ENCODE peak calls at places on chromosomes 1 and 21, in six cellular contexts. One of them, this sample, is unnamed.

GRCh38 chr1:93426183-93426582 is 21.7 kb upstream of the FNBP1L start:
- DNase-seq in heart left ventricle: no peak
- DNase-seq in OCI-LY7: no peak
- DNase-seq in H7: no peak
- DNase-seq in AG04450: no peak
- DNase-seq in keratinocyte: no peak
- DNase-seq in this sample: no peak

GRCh38 chr1:185325413-185325812 is 8.4 kb upstream of the IVNS1ABP start:
- DNase-seq in OCI-LY7: no peak
- DNase-seq in keratinocyte: no peak
- DNase-seq in AG04450: no peak
- DNase-seq in H7: no peak
- DNase-seq in heart left ventricle: no peak
- DNase-seq in this sample: no peak

GRCh38 chr1:35886606-35887431 is 3.8 kb downstream of the AGO1 start:
- DNase-seq in OCI-LY7: peak
- DNase-seq in AG04450: no peak
- DNase-seq in keratinocyte: no peak
- DNase-seq in H7: peak
- DNase-seq in heart left ventricle: no peak
- DNase-seq in this sample: no peak

GRCh38 chr21:44294391-44295162 is 5.3 kb upstream of the PFKL start:
- DNase-seq in keratinocyte: no peak
- DNase-seq in AG04450: no peak
- DNase-seq in heart left ventricle: peak
- DNase-seq in H7: no peak
- DNase-seq in OCI-LY7: no peak
- DNase-seq in this sample: no peak

GRCh38 chr1:212722270-212722945 is 22.8 kb upstream of the BATF3 start:
- DNase-seq in heart left ventricle: no peak
- DNase-seq in AG04450: no peak
- DNase-seq in OCI-LY7: no peak
- DNase-seq in keratinocyte: no peak
- DNase-seq in H7: no peak
- DNase-seq in this sample: no peak

GRCh38 chr21:46096997-46097825 is 701 bp upstream of the COL6A2 start:
- DNase-seq in H7: peak
- DNase-seq in OCI-LY7: no peak
- DNase-seq in keratinocyte: no peak
- DNase-seq in heart left ventricle: peak
- DNase-seq in AG04450: no peak
- DNase-seq in this sample: no peak

GRCh38 chr1:39877980-39878956 is 5.0 kb downstream of the TRIT1 start:
- DNase-seq in AG04450: no peak
- DNase-seq in heart left ventricle: no peak
- DNase-seq in keratinocyte: no peak
- DNase-seq in OCI-LY7: no peak
- DNase-seq in H7: peak
- DNase-seq in this sample: no peak

GRCh38 chr1:241253491-241253890 is 103.5 kb downstream of the RGS7 start:
- DNase-seq in H7: no peak
- DNase-seq in AG04450: no peak
- DNase-seq in heart left ventricle: no peak
- DNase-seq in keratinocyte: no peak
- DNase-seq in OCI-LY7: no peak
- DNase-seq in this sample: no peak

GRCh38 chr1:155513300-155513926 is 49.2 kb downstream of the ASH1L start:
- DNase-seq in keratinocyte: no peak
- DNase-seq in AG04450: no peak
- DNase-seq in OCI-LY7: no peak
- DNase-seq in heart left ventricle: no peak
- DNase-seq in H7: no peak
- DNase-seq in this sample: no peak

GRCh38 chr1:202105571-202106339 is 17.0 kb upstream of the GPR37L1 start:
- DNase-seq in OCI-LY7: no peak
- DNase-seq in H7: peak
- DNase-seq in heart left ventricle: no peak
- DNase-seq in AG04450: no peak
- DNase-seq in keratinocyte: no peak
- DNase-seq in this sample: peak

GRCh38 chr1:2376931-2377672 is 14.3 kb downstream of the MORN1 start:
- DNase-seq in OCI-LY7: no peak
- DNase-seq in H7: no peak
- DNase-seq in heart left ventricle: no peak
- DNase-seq in AG04450: no peak
- DNase-seq in keratinocyte: no peak
- DNase-seq in this sample: no peak

GRCh38 chr1:229127301-229127700 is 143.6 kb upstream of the RAB4A start:
- DNase-seq in AG04450: no peak
- DNase-seq in keratinocyte: no peak
- DNase-seq in heart left ventricle: no peak
- DNase-seq in OCI-LY7: no peak
- DNase-seq in H7: no peak
- DNase-seq in this sample: no peak

GRCh38 chr21:35768187-35768586 is 292.1 kb downstream of the SETD4 start:
- DNase-seq in AG04450: no peak
- DNase-seq in H7: no peak
- DNase-seq in OCI-LY7: no peak
- DNase-seq in keratinocyte: no peak
- DNase-seq in heart left ventricle: no peak
- DNase-seq in this sample: no peak

GRCh38 chr1:244863491-244864252 is 671 bp downstream of the HNRNPU start:
- DNase-seq in AG04450: no peak
- DNase-seq in heart left ventricle: peak
- DNase-seq in keratinocyte: no peak
- DNase-seq in H7: no peak
- DNase-seq in OCI-LY7: peak
- DNase-seq in this sample: no peak

GRCh38 chr1:110185181-110185580 is 24.9 kb upstream of the KCNC4 start:
- DNase-seq in keratinocyte: no peak
- DNase-seq in OCI-LY7: no peak
- DNase-seq in heart left ventricle: peak
- DNase-seq in H7: no peak
- DNase-seq in AG04450: no peak
- DNase-seq in this sample: no peak

GRCh38 chr1:154416496-154417337 is 11.6 kb downstream of the IL6R start:
- DNase-seq in H7: no peak
- DNase-seq in keratinocyte: no peak
- DNase-seq in heart left ventricle: no peak
- DNase-seq in AG04450: no peak
- DNase-seq in OCI-LY7: no peak
- DNase-seq in this sample: no peak

GRCh38 chr1:87334351-87335174 is 5.9 kb downstream of the LMO4 start:
- DNase-seq in AG04450: no peak
- DNase-seq in OCI-LY7: peak
- DNase-seq in H7: peak
- DNase-seq in heart left ventricle: no peak
- DNase-seq in keratinocyte: no peak
- DNase-seq in this sample: no peak

GRCh38 chr1:164440222-164440621 is 118.8 kb upstream of the PBX1 start:
- DNase-seq in heart left ventricle: peak
- DNase-seq in H7: peak
- DNase-seq in keratinocyte: no peak
- DNase-seq in AG04450: no peak
- DNase-seq in OCI-LY7: no peak
- DNase-seq in this sample: peak

GRCh38 chr1:152585586-152585985 is 5.3 kb upstream of the LCE3D start:
- DNase-seq in heart left ventricle: no peak
- DNase-seq in AG04450: no peak
- DNase-seq in keratinocyte: no peak
- DNase-seq in OCI-LY7: no peak
- DNase-seq in H7: no peak
- DNase-seq in this sample: no peak

GRCh38 chr21:44255519-44255981 is 6.1 kb downstream of the DNMT3L start:
- DNase-seq in heart left ventricle: no peak
- DNase-seq in AG04450: no peak
- DNase-seq in keratinocyte: no peak
- DNase-seq in OCI-LY7: no peak
- DNase-seq in H7: peak
- DNase-seq in this sample: no peak

DNA sequence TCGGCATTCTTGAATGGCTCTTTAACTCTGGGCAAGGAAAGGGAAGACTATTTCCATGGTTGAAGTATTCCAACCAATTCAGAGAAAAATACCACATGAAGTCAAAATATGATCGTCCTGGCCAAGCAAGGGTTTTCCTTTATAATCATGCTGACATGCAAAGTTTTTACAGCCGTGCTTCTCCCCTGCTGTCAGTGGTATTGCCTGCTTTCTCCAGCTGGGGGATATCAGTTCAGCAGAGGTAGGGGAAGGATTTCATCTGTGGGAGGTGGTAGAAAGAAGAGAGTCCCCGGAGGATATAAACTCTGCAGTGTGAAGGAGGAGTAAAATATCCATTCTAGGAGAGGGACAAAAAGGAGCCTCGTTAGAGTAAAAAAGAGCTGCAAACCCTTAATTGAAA is 322.8 kb downstream of the PAPPA2 start:
- DNase-seq in heart left ventricle: no peak
- DNase-seq in H7: no peak
- DNase-seq in OCI-LY7: no peak
- DNase-seq in keratinocyte: no peak
- DNase-seq in AG04450: no peak
- DNase-seq in this sample: no peak
- H3K4me3 ChIP-seq in heart left ventricle: no peak
- H3K4me3 ChIP-seq in H7: no peak
- H3K4me3 ChIP-seq in OCI-LY7: no peak
- H3K4me3 ChIP-seq in keratinocyte: no peak
- H3K4me3 ChIP-seq in AG04450: no peak
- H3K4me3 ChIP-seq in this sample: no peak

DNA sequence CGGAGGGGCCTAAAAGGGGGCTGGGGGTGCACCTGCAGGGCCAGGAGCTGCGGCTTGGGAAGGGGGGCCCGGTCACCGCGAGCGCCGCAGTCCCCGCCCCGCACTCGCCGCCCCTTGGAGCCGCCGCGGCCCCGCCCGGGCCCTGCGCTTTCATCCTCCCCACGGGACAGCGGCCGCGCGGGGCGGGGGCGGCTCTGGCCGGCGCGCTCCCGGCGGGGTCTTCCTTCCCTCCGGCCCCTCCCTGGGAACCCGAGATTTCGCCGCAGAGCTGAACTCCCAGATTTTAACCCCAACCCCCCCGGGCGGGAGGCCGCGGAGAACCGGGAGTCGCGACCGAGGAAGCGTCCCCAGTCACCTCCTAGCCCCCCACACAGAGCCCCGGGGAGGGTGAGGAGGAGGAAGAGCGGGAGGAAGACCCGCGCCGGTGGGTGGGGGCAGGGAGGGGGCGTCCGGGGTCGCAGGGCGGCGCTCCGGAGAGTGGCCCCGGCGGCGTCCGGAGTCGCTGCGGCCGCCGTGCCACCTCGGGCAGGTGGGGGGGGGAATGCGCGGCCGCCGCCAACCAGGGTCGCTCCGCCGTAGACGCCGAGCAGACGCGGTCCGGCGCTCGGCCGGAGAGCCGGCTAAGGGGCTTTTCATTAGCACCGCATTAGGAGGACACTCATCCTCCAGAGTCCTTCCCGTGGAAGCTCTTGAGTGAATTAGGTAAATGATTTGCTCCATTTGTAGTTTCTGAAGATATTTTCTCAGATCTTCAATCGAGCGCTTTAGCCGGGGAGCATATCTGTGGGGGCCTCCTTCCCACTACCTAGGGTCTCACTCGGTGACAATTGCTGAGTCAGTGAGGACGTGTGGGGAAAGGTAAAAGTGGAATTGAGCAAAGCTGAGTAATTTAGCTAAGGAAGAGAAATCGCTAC is 31.6 kb upstream of the NFIA start:
- DNase-seq in AG04450: no peak
- DNase-seq in H7: peak
- DNase-seq in heart left ventricle: peak
- DNase-seq in keratinocyte: no peak
- DNase-seq in OCI-LY7: no peak
- DNase-seq in this sample: peak
- H3K4me3 ChIP-seq in AG04450: peak
- H3K4me3 ChIP-seq in H7: peak
- H3K4me3 ChIP-seq in heart left ventricle: peak
- H3K4me3 ChIP-seq in keratinocyte: peak
- H3K4me3 ChIP-seq in OCI-LY7: peak
- H3K4me3 ChIP-seq in this sample: peak

GRCh38 chr1:12186277-12186985 is 19.6 kb downstream of the TNFRSF1B start:
- DNase-seq in heart left ventricle: no peak
- DNase-seq in H7: no peak
- DNase-seq in keratinocyte: no peak
- DNase-seq in AG04450: no peak
- DNase-seq in OCI-LY7: no peak
- DNase-seq in this sample: no peak

GRCh38 chr1:12185036-12185435 is 18.2 kb downstream of the TNFRSF1B start:
- DNase-seq in H7: no peak
- DNase-seq in AG04450: no peak
- DNase-seq in OCI-LY7: no peak
- DNase-seq in keratinocyte: no peak
- DNase-seq in heart left ventricle: no peak
- DNase-seq in this sample: no peak

GRCh38 chr1:12184008-12184681 is 17.4 kb downstream of the TNFRSF1B start:
- DNase-seq in AG04450: peak
- DNase-seq in OCI-LY7: no peak
- DNase-seq in keratinocyte: no peak
- DNase-seq in H7: no peak
- DNase-seq in heart left ventricle: peak
- DNase-seq in this sample: no peak

GRCh38 chr1:12188115-12188514 is 21.3 kb downstream of the TNFRSF1B start:
- DNase-seq in heart left ventricle: no peak
- DNase-seq in H7: peak
- DNase-seq in OCI-LY7: no peak
- DNase-seq in AG04450: no peak
- DNase-seq in keratinocyte: no peak
- DNase-seq in this sample: no peak

GRCh38 chr1:12185556-12186276 is 18.9 kb downstream of the TNFRSF1B start:
- DNase-seq in AG04450: no peak
- DNase-seq in OCI-LY7: no peak
- DNase-seq in H7: no peak
- DNase-seq in heart left ventricle: no peak
- DNase-seq in keratinocyte: no peak
- DNase-seq in this sample: no peak
- H3K4me3 ChIP-seq in AG04450: no peak
- H3K4me3 ChIP-seq in OCI-LY7: no peak
- H3K4me3 ChIP-seq in H7: no peak
- H3K4me3 ChIP-seq in heart left ventricle: no peak
- H3K4me3 ChIP-seq in keratinocyte: no peak
- H3K4me3 ChIP-seq in this sample: no peak

DNA sequence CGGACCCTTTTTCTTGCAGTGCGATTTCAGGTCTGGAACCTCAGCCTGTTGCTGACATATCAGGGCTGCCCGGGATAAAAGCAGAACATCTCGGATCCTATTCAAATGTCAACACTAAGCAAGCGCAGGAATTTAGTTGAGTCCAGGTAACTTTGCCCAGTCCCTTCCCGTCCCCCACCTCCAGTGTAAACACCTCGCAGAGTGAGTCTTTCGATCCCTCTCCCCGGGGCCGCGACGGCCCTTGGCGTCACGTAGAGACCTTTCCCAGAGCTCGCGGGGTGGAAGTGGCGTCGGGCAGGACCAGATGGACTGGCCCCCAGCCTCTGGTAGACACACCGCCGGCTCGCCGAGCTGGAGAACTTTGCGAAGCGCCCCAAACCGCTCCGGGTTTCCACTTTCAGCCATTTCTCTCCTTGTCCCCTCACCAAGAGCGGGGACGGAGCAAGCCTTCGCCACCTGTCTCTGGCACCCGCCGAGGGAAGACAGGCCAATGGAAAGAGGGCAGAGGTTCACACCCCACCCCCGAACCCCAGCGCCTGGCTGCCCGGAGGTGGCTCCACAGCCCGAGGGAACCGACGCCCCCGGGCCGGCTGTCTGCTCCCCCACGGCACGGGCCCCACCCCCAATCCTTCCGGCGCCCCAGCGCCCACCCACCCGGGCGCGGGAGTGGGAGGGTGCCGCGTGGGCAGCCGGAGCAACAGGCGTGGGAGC is 570 bp downstream of the KCND3 start:
- DNase-seq in AG04450: no peak
- DNase-seq in heart left ventricle: peak
- DNase-seq in OCI-LY7: no peak
- DNase-seq in keratinocyte: no peak
- DNase-seq in H7: peak
- DNase-seq in this sample: no peak
- H3K4me3 ChIP-seq in AG04450: no peak
- H3K4me3 ChIP-seq in heart left ventricle: peak
- H3K4me3 ChIP-seq in OCI-LY7: no peak
- H3K4me3 ChIP-seq in keratinocyte: no peak
- H3K4me3 ChIP-seq in H7: peak
- H3K4me3 ChIP-seq in this sample: peak